ENCODE peak calls at places on chromosomes 6 and 20, in six cellular contexts. H, X, I, B, G and N are unnamed samples.
A peak's percentile ranks its signal among the peaks of the same experiment; 100 is the strongest.

GRCh38 chr20:18577942-18578341 is 9.9 kb upstream of the DTD1 start:
- DNase-seq in H (no peak), X (no peak), G (no peak), I (no peak), B (no peak), N (no peak)

GRCh38 chr6:157530126-157530525 is 149.1 kb downstream of the ZDHHC14 start:
- DNase-seq in G (no peak), I (no peak), X (no peak), B (no peak), H (no peak), N (no peak)

GRCh38 chr6:33990061-33990541 is 155.8 kb downstream of the GRM4 start:
- DNase-seq in G (no peak), I (no peak), H (no peak), B (no peak), X (no peak), N (no peak)

GRCh38 chr6:20542927-20543602 is 8.8 kb downstream of the CDKAL1 start:
- DNase-seq in I (no peak), G (peak; percentile 76), X (no peak), H (no peak), B (peak; percentile 85), N (no peak)

GRCh38 chr6:87784690-87785089 is 82.7 kb upstream of the AKIRIN2 start:
- DNase-seq in H (no peak), B (no peak), G (peak; percentile 59), X (no peak), I (no peak), N (no peak)

GRCh38 chr6:16229710-16230109 is 8.7 kb upstream of the GMPR start:
- DNase-seq in I (no peak), H (no peak), B (no peak), X (no peak), G (no peak), N (no peak)

GRCh38 chr20:44016525-44016924 is 101.9 kb downstream of the TOX2 start:
- DNase-seq in I (no peak), B (no peak), G (no peak), X (no peak), H (no peak), N (no peak)

GRCh38 chr20:38676576-38676975 is 47.7 kb upstream of the SLC32A1 start:
- DNase-seq in H (no peak), B (no peak), I (no peak), G (no peak), X (no peak), N (no peak)

GRCh38 chr6:148598690-148599089 is 148.1 kb upstream of the UST start:
- DNase-seq in X (no peak), G (no peak), I (no peak), B (no peak), H (no peak), N (no peak)

GRCh38 chr6:32370510-32370909 is 1.2 kb downstream of the TSBP1 start:
- DNase-seq in X (no peak), G (no peak), H (no peak), B (no peak), I (no peak), N (no peak)

GRCh38 chr20:22106308-22106938 is 401.0 kb downstream of the PAX1 start:
- DNase-seq in I (no peak), H (no peak), G (peak; percentile 61), X (no peak), B (no peak), N (no peak)

GRCh38 chr20:32040142-32040953 is 11.7 kb upstream of the HCK start:
- DNase-seq in I (no peak), H (no peak), G (no peak), X (no peak), B (no peak), N (peak; percentile 53)

GRCh38 chr6:126605089-126605488 is 265.2 kb downstream of the CENPW start:
- DNase-seq in H (no peak), I (no peak), X (no peak), B (no peak), G (no peak), N (no peak)

GRCh38 chr20:33291830-33292355 is 8.9 kb downstream of the BPIFB1 start:
- DNase-seq in X (peak; percentile 58), H (peak; percentile 84), G (peak; percentile 59), B (no peak), I (peak; percentile 98), N (peak; percentile 63)

GRCh38 chr20:43516251-43516824 is 8.8 kb downstream of the L3MBTL1 start:
- DNase-seq in B (no peak), I (no peak), G (no peak), H (no peak), X (no peak), N (no peak)

GRCh38 chr6:15242937-15243614 is 2.8 kb upstream of the JARID2 start:
- DNase-seq in H (no peak), I (no peak), X (no peak), G (no peak), B (no peak), N (no peak)

GRCh38 chr6:146892613-146893401 is 294.0 kb downstream of the ADGB start:
- DNase-seq in B (no peak), G (no peak), X (no peak), H (peak; percentile 42), I (no peak), N (no peak)

GRCh38 chr6:162184465-162184864 is 543.1 kb downstream of the PRKN start:
- DNase-seq in G (no peak), B (no peak), X (no peak), I (no peak), H (no peak), N (no peak)

GRCh38 chr6:149445573-149445972 is 39.2 kb downstream of the ZC3H12D start:
- DNase-seq in H (peak; percentile 56), I (no peak), B (no peak), X (no peak), G (no peak), N (no peak)

GRCh38 chr20:19903168-19903676 is 113.9 kb upstream of the NAA20 start:
- DNase-seq in I (no peak), H (no peak), B (no peak), G (peak; percentile 86), X (peak; percentile 54), N (peak; percentile 43)

GRCh38 chr6:42616716-42617115 is 52.9 kb downstream of the UBR2 start:
- DNase-seq in H (no peak), B (no peak), G (no peak), X (no peak), I (no peak), N (no peak)

GRCh38 chr20:14512856-14513255 is 175.4 kb upstream of the FLRT3 start:
- DNase-seq in H (no peak), G (no peak), X (no peak), I (no peak), B (no peak), N (no peak)

GRCh38 chr6:94099072-94099471 is 679.7 kb upstream of the EPHA7 start:
- DNase-seq in X (no peak), I (no peak), H (no peak), G (no peak), B (no peak), N (no peak)

GRCh38 chr6:79498842-79499241 is 38.4 kb downstream of the LCA5 start:
- DNase-seq in G (no peak), X (no peak), H (no peak), I (no peak), B (no peak), N (no peak)

DNA sequence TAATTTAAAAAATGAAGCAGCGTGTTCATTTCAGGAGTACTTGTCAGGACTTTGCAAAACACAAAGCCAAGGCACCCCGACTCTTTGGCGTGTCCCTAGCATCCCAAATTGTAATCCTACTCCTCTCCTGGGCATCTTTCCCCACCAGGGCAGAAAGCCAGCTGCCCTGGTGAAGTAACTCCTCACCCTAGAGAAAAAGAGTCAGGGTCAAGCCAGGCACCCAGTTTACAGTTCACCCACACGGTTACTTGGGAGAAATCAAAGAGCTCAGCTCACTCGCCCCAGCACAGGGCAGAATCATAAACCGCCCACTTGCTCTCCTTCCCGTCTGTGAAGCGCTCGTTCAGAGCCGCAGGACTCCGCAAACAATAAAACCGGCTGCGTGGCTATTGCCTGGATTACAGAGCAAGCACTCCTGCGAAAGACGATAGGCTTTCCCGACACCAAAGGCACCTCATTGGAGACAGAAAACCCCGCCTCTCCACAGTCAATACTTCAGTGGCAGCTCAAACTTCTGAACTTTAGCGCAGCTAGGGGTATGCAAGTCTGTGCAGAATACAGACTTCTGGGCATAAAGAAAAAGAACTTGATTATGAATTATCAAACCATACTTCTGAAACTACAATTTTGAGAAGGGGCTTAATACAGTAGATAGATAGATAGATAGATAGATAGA is 73.0 kb upstream of the NHSL1 start:
- DNase-seq in B (no peak), X (no peak), I (peak; percentile 64), H (no peak), G (peak; percentile 97), N (no peak)
- TF ChIP-seq TAF1 in B (no peak), X (no peak), I (peak; percentile 48), H (no peak), G (peak; percentile 96), N (no peak)

DNA sequence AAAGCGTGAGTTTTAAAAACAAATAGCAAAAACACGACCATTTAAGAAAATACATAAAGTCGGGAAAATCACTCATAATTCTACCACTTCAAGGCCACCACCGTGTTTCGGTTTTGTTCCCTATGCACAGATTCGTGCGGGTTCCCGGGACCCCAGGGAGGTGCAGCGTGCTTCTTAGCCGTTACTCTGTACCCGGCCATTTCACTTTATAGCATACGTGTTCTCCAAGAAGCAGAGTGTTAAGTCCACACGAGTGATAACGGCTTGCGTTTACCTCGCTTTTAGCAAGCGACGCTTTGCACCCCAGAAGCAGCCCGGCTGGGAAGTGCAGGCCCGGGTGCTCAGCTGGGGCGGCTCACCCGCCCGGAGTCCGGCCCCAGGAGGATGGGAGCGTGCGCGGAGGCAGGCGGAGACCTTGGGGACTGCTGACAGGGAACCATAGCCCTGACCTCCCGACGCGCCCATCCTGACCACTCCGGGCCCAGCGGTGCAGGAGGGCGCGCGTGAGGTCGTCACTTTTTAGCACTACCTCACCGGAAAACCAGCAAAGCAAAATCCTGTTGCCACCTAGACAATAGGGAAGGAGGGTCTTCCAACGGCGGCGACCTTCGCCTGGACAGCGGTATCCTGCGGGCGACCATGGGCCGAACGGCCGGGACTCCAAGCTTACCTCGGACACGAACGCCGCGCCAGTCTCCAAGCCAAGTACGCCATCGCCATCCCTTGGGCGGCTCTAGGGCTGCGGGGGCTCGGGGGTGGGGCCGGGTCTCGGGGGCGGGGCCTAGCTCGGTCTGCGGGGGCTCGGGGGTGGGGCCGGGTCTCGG is at the start of gene ECI2:
- DNase-seq in G (peak; percentile 71), H (peak; percentile 68), X (peak; percentile 36), B (no peak), I (peak; percentile 85), N (peak; percentile 36)
- TF ChIP-seq POLR2AphosphoS5 in G (peak; percentile 85), H (peak; percentile 75), X (no peak), B (no peak), I (peak; percentile 56), N (no peak)

GRCh38 chr6:28553986-28554881 is 28.6 kb downstream of the GPX5 start:
- DNase-seq in B (no peak), X (no peak), I (no peak), H (peak; percentile 37), G (peak; percentile 77), N (no peak)
- TF ChIP-seq POLR2A in B (no peak), X (no peak), I (no peak), H (no peak), G (no peak), N (no peak)

GRCh38 chr20:46523696-46524328 is 10.5 kb upstream of the ZNF334 start:
- DNase-seq in I (no peak), X (no peak), G (peak; percentile 68), B (no peak), H (no peak), N (no peak)
- TF ChIP-seq TAF1 in I (no peak), X (no peak), G (no peak), B (no peak), H (no peak), N (no peak)

GRCh38 chr6:140372064-140372463 is 997.6 kb upstream of the CITED2 start:
- DNase-seq in I (no peak), G (no peak), X (no peak), B (no peak), H (no peak), N (no peak)
- TF ChIP-seq POLR2AphosphoS5 in I (no peak), G (no peak), X (no peak), B (no peak), H (no peak), N (no peak)